ENCODE peak calls at places on chromosomes 3 and 15, in seven cellular contexts. One of them, this sample, is unnamed.

GRCh38 chr3:52174896-52175295 is 20.7 kb upstream of the POC1A start:
- DNase-seq in tibial artery: no peak
- DNase-seq in endothelial cell of umbilical vein: no peak
- DNase-seq in mammary epithelial cell: peak; percentile 43
- DNase-seq in endodermal cell: no peak
- DNase-seq in heart right ventricle: no peak
- DNase-seq in IMR-90: no peak
- DNase-seq in this sample: no peak

GRCh38 chr15:51067510-51067909 is 27.2 kb downstream of the TNFAIP8L3 start:
- DNase-seq in tibial artery: no peak
- DNase-seq in endothelial cell of umbilical vein: no peak
- DNase-seq in mammary epithelial cell: no peak
- DNase-seq in endodermal cell: no peak
- DNase-seq in heart right ventricle: no peak
- DNase-seq in IMR-90: peak; percentile 61
- DNase-seq in this sample: no peak

GRCh38 chr15:43776101-43776717 is 557 bp downstream of the ELL3 start:
- DNase-seq in tibial artery: no peak
- DNase-seq in endothelial cell of umbilical vein: no peak
- DNase-seq in mammary epithelial cell: no peak
- DNase-seq in endodermal cell: peak; percentile 84
- DNase-seq in heart right ventricle: no peak
- DNase-seq in IMR-90: no peak
- DNase-seq in this sample: peak; percentile 81

GRCh38 chr15:60972301-60972700 is 256.8 kb downstream of the RORA start:
- DNase-seq in tibial artery: no peak
- DNase-seq in endothelial cell of umbilical vein: peak; percentile 25
- DNase-seq in mammary epithelial cell: peak; percentile 46
- DNase-seq in endodermal cell: no peak
- DNase-seq in heart right ventricle: no peak
- DNase-seq in IMR-90: peak; percentile 99
- DNase-seq in this sample: no peak

GRCh38 chr3:51340311-51340829 is 44.7 kb upstream of the MANF start:
- DNase-seq in tibial artery: peak; percentile 47
- DNase-seq in endothelial cell of umbilical vein: peak; percentile 89
- DNase-seq in mammary epithelial cell: peak; percentile 87
- DNase-seq in endodermal cell: peak; percentile 55
- DNase-seq in heart right ventricle: no peak
- DNase-seq in IMR-90: peak; percentile 91
- DNase-seq in this sample: no peak

GRCh38 chr3:492586-493296 is 296.2 kb downstream of the CHL1 start:
- DNase-seq in tibial artery: no peak
- DNase-seq in endothelial cell of umbilical vein: no peak
- DNase-seq in mammary epithelial cell: no peak
- DNase-seq in endodermal cell: no peak
- DNase-seq in heart right ventricle: no peak
- DNase-seq in IMR-90: no peak
- DNase-seq in this sample: no peak

GRCh38 chr3:16102905-16103364 is 71.5 kb upstream of the GALNT15 start:
- DNase-seq in tibial artery: no peak
- DNase-seq in endothelial cell of umbilical vein: no peak
- DNase-seq in mammary epithelial cell: peak; percentile 63
- DNase-seq in endodermal cell: no peak
- DNase-seq in heart right ventricle: no peak
- DNase-seq in IMR-90: peak; percentile 95
- DNase-seq in this sample: no peak

GRCh38 chr15:40308844-40309189 is 1.1 kb upstream of the PLCB2 start:
- DNase-seq in tibial artery: no peak
- DNase-seq in endothelial cell of umbilical vein: no peak
- DNase-seq in mammary epithelial cell: no peak
- DNase-seq in endodermal cell: no peak
- DNase-seq in heart right ventricle: no peak
- DNase-seq in IMR-90: no peak
- DNase-seq in this sample: peak; percentile 72

GRCh38 chr3:105755121-105755886 is 113.5 kb downstream of the CBLB start:
- DNase-seq in tibial artery: no peak
- DNase-seq in endothelial cell of umbilical vein: peak; percentile 33
- DNase-seq in mammary epithelial cell: no peak
- DNase-seq in endodermal cell: no peak
- DNase-seq in heart right ventricle: no peak
- DNase-seq in IMR-90: no peak
- DNase-seq in this sample: no peak

GRCh38 chr3:181703701-181704420 is 7.9 kb upstream of the SOX2 start:
- DNase-seq in tibial artery: no peak
- DNase-seq in endothelial cell of umbilical vein: no peak
- DNase-seq in mammary epithelial cell: no peak
- DNase-seq in endodermal cell: peak; percentile 66
- DNase-seq in heart right ventricle: no peak
- DNase-seq in IMR-90: no peak
- DNase-seq in this sample: no peak
- H3K4me3 ChIP-seq in tibial artery: no peak overlapping the region
- H3K4me3 ChIP-seq in endothelial cell of umbilical vein: no peak overlapping the region
- H3K4me3 ChIP-seq in mammary epithelial cell: no peak overlapping the region
- H3K4me3 ChIP-seq in endodermal cell: no peak overlapping the region
- H3K4me3 ChIP-seq in heart right ventricle: no peak overlapping the region
- H3K4me3 ChIP-seq in IMR-90: no peak overlapping the region
- H3K4me3 ChIP-seq in this sample: no peak overlapping the region

GRCh38 chr15:85006655-85007054 is 25.0 kb downstream of the PDE8A start:
- DNase-seq in tibial artery: no peak
- DNase-seq in endothelial cell of umbilical vein: no peak
- DNase-seq in mammary epithelial cell: no peak
- DNase-seq in endodermal cell: no peak
- DNase-seq in heart right ventricle: no peak
- DNase-seq in IMR-90: no peak
- DNase-seq in this sample: no peak

GRCh38 chr15:85007741-85008140 is 26.1 kb downstream of the PDE8A start:
- DNase-seq in tibial artery: no peak
- DNase-seq in endothelial cell of umbilical vein: no peak
- DNase-seq in mammary epithelial cell: no peak
- DNase-seq in endodermal cell: no peak
- DNase-seq in heart right ventricle: no peak
- DNase-seq in IMR-90: no peak
- DNase-seq in this sample: no peak

GRCh38 chr15:85005744-85006143 is 24.1 kb downstream of the PDE8A start:
- DNase-seq in tibial artery: no peak
- DNase-seq in endothelial cell of umbilical vein: no peak
- DNase-seq in mammary epithelial cell: no peak
- DNase-seq in endodermal cell: no peak
- DNase-seq in heart right ventricle: no peak
- DNase-seq in IMR-90: no peak
- DNase-seq in this sample: no peak

GRCh38 chr15:85005319-85005718 is 23.7 kb downstream of the PDE8A start:
- DNase-seq in tibial artery: no peak
- DNase-seq in endothelial cell of umbilical vein: no peak
- DNase-seq in mammary epithelial cell: no peak
- DNase-seq in endodermal cell: no peak
- DNase-seq in heart right ventricle: no peak
- DNase-seq in IMR-90: no peak
- DNase-seq in this sample: no peak

DNA sequence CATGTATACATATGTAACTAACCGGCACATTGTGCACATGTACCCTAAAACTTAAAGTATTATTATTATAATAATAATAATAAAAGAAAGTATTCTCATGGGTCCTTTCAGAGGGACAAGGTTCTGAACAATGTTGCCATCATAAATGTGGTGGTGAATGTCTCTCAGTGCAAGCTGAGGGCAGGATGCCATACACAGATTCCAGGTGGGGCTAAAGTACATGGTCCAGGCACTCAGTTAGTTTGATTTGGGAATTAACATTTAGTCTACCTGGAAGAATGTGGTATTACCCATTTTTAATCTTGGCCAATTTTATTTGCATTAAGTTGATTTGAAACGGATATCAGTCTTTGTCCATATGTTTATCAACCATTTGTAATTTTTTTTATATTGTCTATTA is 24.5 kb downstream of the PDE8A start:
- DNase-seq in tibial artery: no peak
- DNase-seq in endothelial cell of umbilical vein: no peak
- DNase-seq in mammary epithelial cell: no peak
- DNase-seq in endodermal cell: no peak
- DNase-seq in heart right ventricle: no peak
- DNase-seq in IMR-90: no peak
- DNase-seq in this sample: no peak
- H3K4me1 ChIP-seq in tibial artery: peaks cover 92% of the 10 kb centered on the region
- H3K4me1 ChIP-seq in endothelial cell of umbilical vein: peaks cover 12% of the 10 kb centered on the region
- H3K4me1 ChIP-seq in mammary epithelial cell: no peaks in the 10 kb centered on the region
- H3K4me1 ChIP-seq in endodermal cell: no peaks in the 10 kb centered on the region
- H3K4me1 ChIP-seq in heart right ventricle: peaks cover 91% of the 10 kb centered on the region
- H3K4me1 ChIP-seq in IMR-90: peaks cover 24% of the 10 kb centered on the region
- H3K4me1 ChIP-seq in this sample: no peaks in the 10 kb centered on the region

GRCh38 chr3:134883697-134884385 is 88.8 kb downstream of the EPHB1 start:
- DNase-seq in tibial artery: no peak
- DNase-seq in endothelial cell of umbilical vein: no peak
- DNase-seq in mammary epithelial cell: no peak
- DNase-seq in endodermal cell: no peak
- DNase-seq in heart right ventricle: no peak
- DNase-seq in IMR-90: no peak
- DNase-seq in this sample: no peak

GRCh38 chr3:134881305-134881704 is 86.2 kb downstream of the EPHB1 start:
- DNase-seq in tibial artery: no peak
- DNase-seq in endothelial cell of umbilical vein: no peak
- DNase-seq in mammary epithelial cell: no peak
- DNase-seq in endodermal cell: peak; percentile 64
- DNase-seq in heart right ventricle: no peak
- DNase-seq in IMR-90: no peak
- DNase-seq in this sample: no peak

GRCh38 chr3:134880431-134880830 is 85.4 kb downstream of the EPHB1 start:
- DNase-seq in tibial artery: no peak
- DNase-seq in endothelial cell of umbilical vein: no peak
- DNase-seq in mammary epithelial cell: no peak
- DNase-seq in endodermal cell: no peak
- DNase-seq in heart right ventricle: no peak
- DNase-seq in IMR-90: no peak
- DNase-seq in this sample: no peak

GRCh38 chr3:134886991-134887390 is 91.9 kb downstream of the EPHB1 start:
- DNase-seq in tibial artery: no peak
- DNase-seq in endothelial cell of umbilical vein: no peak
- DNase-seq in mammary epithelial cell: no peak
- DNase-seq in endodermal cell: no peak
- DNase-seq in heart right ventricle: no peak
- DNase-seq in IMR-90: no peak
- DNase-seq in this sample: no peak

DNA sequence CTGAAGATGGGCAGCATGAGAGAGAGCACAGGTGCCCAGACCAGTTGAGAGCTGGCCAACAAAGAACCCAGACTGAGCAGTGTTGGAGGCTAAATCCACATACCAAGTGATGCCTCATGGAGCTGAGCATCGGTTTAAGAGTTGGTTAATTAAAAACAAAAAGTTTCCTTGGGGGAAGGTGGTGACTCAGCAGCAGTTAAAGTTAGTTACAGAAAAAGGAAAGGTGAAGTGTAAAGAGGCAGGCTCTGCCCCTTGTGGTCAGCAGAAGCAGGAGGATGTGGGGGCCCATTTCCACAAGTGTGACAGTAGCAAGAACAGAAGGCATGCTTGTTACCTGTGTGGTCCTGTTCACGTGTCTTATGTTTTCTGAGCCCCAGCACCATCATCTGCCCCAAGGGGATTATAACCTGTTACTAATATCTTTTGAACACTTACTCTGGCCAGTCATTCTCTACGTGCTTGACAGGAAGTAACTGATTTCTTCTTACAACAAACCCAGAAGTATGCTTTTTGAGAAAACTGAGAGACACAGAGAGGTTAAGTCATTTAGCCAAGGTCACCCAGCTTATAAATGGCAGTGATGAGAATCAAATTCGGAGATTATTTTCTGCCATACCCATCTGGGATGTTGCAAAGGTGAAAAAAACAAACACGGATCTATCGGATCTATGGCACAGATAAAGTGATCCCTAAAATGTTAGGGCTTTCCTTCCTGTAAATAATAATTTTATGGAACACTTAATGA is 91.0 kb downstream of the EPHB1 start:
- DNase-seq in tibial artery: no peak
- DNase-seq in endothelial cell of umbilical vein: no peak
- DNase-seq in mammary epithelial cell: peak; percentile 1
- DNase-seq in endodermal cell: peak; percentile 72
- DNase-seq in heart right ventricle: no peak
- DNase-seq in IMR-90: no peak
- DNase-seq in this sample: no peak
- TF ChIP-seq CTCF in tibial artery: no peak
- TF ChIP-seq CTCF in endothelial cell of umbilical vein: no peak
- TF ChIP-seq CTCF in mammary epithelial cell: no peak
- TF ChIP-seq CTCF in endodermal cell: peak; percentile 76
- TF ChIP-seq CTCF in heart right ventricle: no peak
- TF ChIP-seq CTCF in IMR-90: no peak
- TF ChIP-seq CTCF in this sample: no peak

DNA sequence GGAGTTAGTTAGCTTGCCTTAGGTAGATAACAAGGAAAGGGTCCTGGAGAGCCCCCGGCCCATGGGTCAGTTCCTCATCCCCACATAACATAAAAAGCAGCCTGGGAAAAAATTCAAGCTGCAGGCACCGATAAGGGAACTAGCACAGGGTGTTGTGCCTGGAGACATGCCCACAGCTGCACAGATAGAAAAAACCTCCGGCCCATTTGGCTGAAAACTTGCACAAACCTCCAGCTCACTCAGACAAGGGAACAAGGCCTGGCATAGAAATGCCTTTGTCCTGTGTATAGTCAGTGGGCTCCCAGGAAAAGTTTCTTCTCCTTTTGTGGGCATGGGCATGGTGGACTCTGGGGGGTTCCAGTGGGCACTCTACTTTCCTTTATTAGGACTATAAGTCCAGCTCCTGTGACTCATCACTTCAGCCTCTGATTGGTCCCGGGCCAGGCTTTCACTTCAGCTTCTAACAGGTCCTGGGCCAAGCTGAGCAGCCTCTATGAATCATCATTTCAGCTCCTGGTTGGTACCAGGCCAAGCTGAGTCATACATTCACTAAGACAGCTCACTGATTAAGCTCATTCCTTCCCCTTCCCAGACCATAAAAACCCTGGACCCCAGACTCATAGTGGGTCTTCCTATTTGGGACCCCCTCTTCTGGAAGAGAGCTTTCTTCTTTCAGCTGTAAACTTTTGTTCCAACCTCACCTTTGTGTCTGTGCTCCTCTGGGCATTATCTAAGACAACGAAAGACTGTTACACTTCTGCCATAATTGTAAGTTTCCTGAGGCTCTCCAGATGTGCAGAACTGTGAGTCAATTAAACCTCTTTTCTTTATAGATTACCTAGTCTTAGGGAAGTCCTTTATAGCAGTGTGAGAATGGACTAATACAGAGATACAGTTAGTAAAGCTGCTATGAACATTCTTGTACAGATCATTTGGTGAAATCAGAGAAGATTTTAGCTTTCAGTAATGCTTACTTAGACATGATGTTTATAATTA is 348.0 kb upstream of the DPPA4 start:
- DNase-seq in tibial artery: peak; percentile 91
- DNase-seq in endothelial cell of umbilical vein: no peak
- DNase-seq in mammary epithelial cell: peak; percentile 96
- DNase-seq in endodermal cell: no peak
- DNase-seq in heart right ventricle: peak; percentile 78
- DNase-seq in IMR-90: peak; percentile 99
- DNase-seq in this sample: peak; percentile 93
- H3K4me3 ChIP-seq in tibial artery: peak overlapping the region; percentile 36
- H3K4me3 ChIP-seq in endothelial cell of umbilical vein: no peak overlapping the region
- H3K4me3 ChIP-seq in mammary epithelial cell: peak overlapping the region; percentile 13
- H3K4me3 ChIP-seq in endodermal cell: no peak overlapping the region
- H3K4me3 ChIP-seq in heart right ventricle: no peak overlapping the region
- H3K4me3 ChIP-seq in IMR-90: no peak overlapping the region
- H3K4me3 ChIP-seq in this sample: no peak overlapping the region